ENCODE peak calls at places on chromosomes 5 and 9, in six cellular contexts. N is endodermal cell, U is neuronal stem cell, G is kidney, C is IMR-90, X is astrocyte. F is an unnamed sample.

GRCh38 chr5:3597002-3597726 is 1.5 kb downstream of the IRX1 start:
- DNase-seq in N (peak; percentile 60), U (no peak), G (no peak), C (no peak), X (peak; percentile 26), F (no peak)

GRCh38 chr5:88118179-88118578 is 150.5 kb downstream of the TMEM161B start:
- DNase-seq in N (no peak), U (no peak), G (no peak), C (no peak), X (no peak), F (no peak)

GRCh38 chr5:52690236-52690685 is 97.5 kb upstream of the ITGA1 start:
- DNase-seq in N (peak; percentile 49), U (no peak), G (no peak), C (peak; percentile 65), X (peak; percentile 34), F (peak; percentile 28)

GRCh38 chr5:142360607-142361120 is 35.8 kb upstream of the SPRY4 start:
- DNase-seq in N (peak; percentile 90), U (no peak), G (no peak), C (peak; percentile 71), X (peak; percentile 66), F (peak; percentile 70)

GRCh38 chr5:34709861-34710673 is 53.9 kb downstream of the RAI14 start:
- DNase-seq in N (no peak), U (no peak), G (no peak), C (peak; percentile 95), X (peak; percentile 99), F (peak; percentile 86)

GRCh38 chr5:91224459-91224858 is 158.7 kb downstream of the ARRDC3 start:
- DNase-seq in N (no peak), U (no peak), G (no peak), C (peak; percentile 22), X (peak; percentile 54), F (peak; percentile 34)

GRCh38 chr9:16964228-16964627 is 93.8 kb upstream of the BNC2 start:
- DNase-seq in N (no peak), U (no peak), G (no peak), C (peak; percentile 100), X (peak; percentile 99), F (peak; percentile 94)

GRCh38 chr5:161023591-161023990 is 171.6 kb upstream of the ATP10B start:
- DNase-seq in N (no peak), U (no peak), G (no peak), C (no peak), X (no peak), F (no peak)

GRCh38 chr5:96125335-96125891 is 163.8 kb upstream of the ELL2 start:
- DNase-seq in N (no peak), U (no peak), G (no peak), C (no peak), X (peak; percentile 50), F (peak; percentile 30)

GRCh38 chr5:94908889-94909480 is 290.5 kb downstream of the SLF1 start:
- DNase-seq in N (no peak), U (peak; percentile 24), G (no peak), C (peak; percentile 37), X (peak; percentile 8), F (peak; percentile 79)

GRCh38 chr5:14038341-14038959 is 94.0 kb upstream of the DNAH5 start:
- DNase-seq in N (peak; percentile 66), U (no peak), G (no peak), C (peak; percentile 97), X (peak; percentile 89), F (peak; percentile 82)

GRCh38 chr5:77172713-77173328 is 37.7 kb upstream of the PDE8B start:
- DNase-seq in N (no peak), U (no peak), G (no peak), C (no peak), X (no peak), F (no peak)

GRCh38 chr9:21576331-21577189 is 94.4 kb upstream of the IFNE start:
- DNase-seq in N (peak; percentile 42), U (peak; percentile 80), G (no peak), C (peak; percentile 87), X (peak; percentile 98), F (peak; percentile 89)

GRCh38 chr9:3018691-3019230 is 174.9 kb upstream of the PUM3 start:
- DNase-seq in N (no peak), U (no peak), G (no peak), C (no peak), X (no peak), F (no peak)

GRCh38 chr9:126499005-126499910 is 114.5 kb upstream of the LMX1B start:
- DNase-seq in N (peak; percentile 85), U (peak; percentile 57), G (peak; percentile 71), C (peak; percentile 17), X (no peak), F (peak; percentile 79)

GRCh38 chr5:54669845-54670635 is 152.5 kb downstream of the SNX18 start:
- DNase-seq in N (no peak), U (no peak), G (no peak), C (peak; percentile 48), X (no peak), F (peak; percentile 58)
- H3K4me3 ChIP-seq in N (no peak overlapping the region), U (peak overlapping the region; percentile 26), G (no peak overlapping the region), C (no peak overlapping the region), X (no peak overlapping the region), F (peak overlapping the region; percentile 3)

DNA sequence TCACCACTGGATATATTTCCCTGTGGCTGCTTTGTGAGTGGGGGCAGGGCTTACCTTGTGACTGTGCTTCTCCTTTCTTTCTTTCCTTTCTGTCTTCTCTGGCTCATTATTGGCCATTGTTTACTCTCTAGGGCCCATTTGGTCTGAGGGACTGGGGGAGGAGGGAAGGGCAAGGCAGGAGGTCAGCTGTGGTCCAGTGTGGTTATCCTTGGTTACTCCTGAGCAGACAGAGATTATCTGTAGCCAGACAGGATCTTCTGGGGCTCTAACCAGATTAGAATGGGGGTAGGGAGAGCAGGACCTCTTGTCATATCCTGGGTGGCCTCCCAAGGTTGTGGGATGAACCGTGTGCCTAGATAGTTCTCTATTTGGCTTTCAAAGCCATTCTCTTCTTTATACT is 71.2 kb downstream of the ANKRD55 start:
- DNase-seq in N (no peak), U (no peak), G (no peak), C (no peak), X (no peak), F (no peak)
- H3K4me1 ChIP-seq in N (peaks cover 10% of the 10 kb centered on the region), U (peaks cover 18% of the 10 kb centered on the region), G (no peaks in the 10 kb centered on the region), C (peaks cover 17% of the 10 kb centered on the region), X (no peaks in the 10 kb centered on the region), F (peaks cover 11% of the 10 kb centered on the region)

GRCh38 chr9:995192-995591 is 18.7 kb downstream of the DMRT3 start:
- DNase-seq in N (no peak), U (no peak), G (no peak), C (no peak), X (peak; percentile 4), F (no peak)
- H3K9ac ChIP-seq in N (no peak overlapping the region), U (no peak overlapping the region), G (no peak overlapping the region), C (no peak overlapping the region), X (no peak overlapping the region), F (no peak overlapping the region)

GRCh38 chr9:117564839-117565238 is 139.4 kb upstream of the TLR4 start:
- DNase-seq in N (no peak), U (no peak), G (no peak), C (no peak), X (no peak), F (no peak)
- H3K4me3 ChIP-seq in N (no peak overlapping the region), U (no peak overlapping the region), G (no peak overlapping the region), C (no peak overlapping the region), X (no peak overlapping the region), F (no peak overlapping the region)